ENCODE peak calls at places on chromosomes 4 and X, in five cellular contexts. G, Y, S, N and F are unnamed samples.

GRCh38 chrX:134236690-134237362 is at the start of gene CCDC160:
- DNase-seq in Y (peak), S (no peak), N (peak), G (no peak), F (peak)

GRCh38 chr4:76087007-76087769 is 12.7 kb downstream of the ART3 start:
- DNase-seq in S (no peak), N (peak), G (no peak), Y (peak), F (peak)

GRCh38 chrX:53481093-53481492 is 46.9 kb upstream of the HSD17B10 start:
- DNase-seq in Y (no peak), S (no peak), G (no peak), N (no peak), F (no peak)

GRCh38 chr4:153521995-153522799 is 56.0 kb downstream of the TMEM131L start:
- DNase-seq in N (no peak), G (no peak), Y (no peak), S (no peak), F (no peak)

GRCh38 chr4:5758741-5759140 is 47.7 kb downstream of the EVC start:
- DNase-seq in G (peak), N (peak), S (peak), Y (no peak), F (no peak)

GRCh38 chr4:25172964-25173917 is 13.0 kb upstream of the SEPSECS start:
- DNase-seq in Y (no peak), G (no peak), N (peak), S (peak), F (no peak)

GRCh38 chrX:14922437-14922836 is 49.2 kb downstream of the MOSPD2 start:
- DNase-seq in S (peak), G (no peak), N (peak), Y (no peak), F (no peak)

GRCh38 chr4:125726121-125726520 is 411.4 kb downstream of the FAT4 start:
- DNase-seq in N (no peak), Y (no peak), G (no peak), S (no peak), F (no peak)

GRCh38 chrX:133045986-133046385 is 50.9 kb downstream of the USP26 start:
- DNase-seq in G (no peak), N (peak), S (no peak), Y (no peak), F (no peak)

GRCh38 chr4:86593726-86594558 is at the start of gene PTPN13:
- DNase-seq in G (peak), Y (peak), S (peak), N (peak), F (peak)

GRCh38 chrX:39891781-39892180 is 206.0 kb downstream of the BCOR start:
- DNase-seq in Y (no peak), N (no peak), G (no peak), S (no peak), F (no peak)

GRCh38 chrX:72094894-72095293 is 36.8 kb downstream of the RTL5 start:
- DNase-seq in Y (no peak), S (no peak), N (peak), G (peak), F (no peak)

GRCh38 chr4:142719854-142720541 is 126.1 kb downstream of the INPP4B start:
- DNase-seq in N (peak), S (no peak), G (no peak), Y (no peak), F (no peak)
- TF ChIP-seq CTCF in N (peak), S (peak), G (no peak), Y (peak), F (peak)

GRCh38 chr4:38069271-38069760 is 109.1 kb downstream of the PTTG2 start:
- DNase-seq in Y (no peak), G (peak), N (peak), S (no peak), F (peak)
- TF ChIP-seq CTCF in Y (no peak), G (no peak), N (peak), S (peak), F (peak)

GRCh38 chr4:100907465-100908454 is 389.9 kb upstream of the EMCN start:
- DNase-seq in G (no peak), N (peak), Y (no peak), S (no peak), F (no peak)
- TF ChIP-seq CTCF in G (no peak), N (peak), Y (peak), S (no peak), F (peak)

DNA sequence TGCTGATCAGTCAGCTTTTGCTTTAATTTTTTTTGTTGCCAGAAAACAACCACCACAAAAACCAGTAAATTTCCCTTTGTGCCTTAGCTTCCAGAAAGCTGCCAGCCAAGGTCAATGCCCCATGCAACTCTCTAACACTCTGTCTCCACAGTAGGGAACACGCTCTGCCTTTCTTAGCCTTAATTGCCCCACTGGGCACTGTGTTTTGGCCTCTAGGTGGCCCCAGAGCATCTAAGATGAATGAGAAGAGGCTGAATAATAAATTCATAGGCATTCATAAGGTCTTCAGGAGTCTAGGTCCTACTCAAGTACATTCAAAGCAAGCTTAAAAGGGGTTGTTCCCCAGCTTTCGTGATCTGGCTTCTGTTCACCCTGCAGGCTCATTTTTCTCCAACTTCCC is 57.7 kb upstream of the PASD1 start:
- DNase-seq in S (no peak), Y (no peak), N (peak), G (no peak), F (no peak)
- TF ChIP-seq CTCF in S (no peak), Y (peak), N (peak), G (no peak), F (peak)

DNA sequence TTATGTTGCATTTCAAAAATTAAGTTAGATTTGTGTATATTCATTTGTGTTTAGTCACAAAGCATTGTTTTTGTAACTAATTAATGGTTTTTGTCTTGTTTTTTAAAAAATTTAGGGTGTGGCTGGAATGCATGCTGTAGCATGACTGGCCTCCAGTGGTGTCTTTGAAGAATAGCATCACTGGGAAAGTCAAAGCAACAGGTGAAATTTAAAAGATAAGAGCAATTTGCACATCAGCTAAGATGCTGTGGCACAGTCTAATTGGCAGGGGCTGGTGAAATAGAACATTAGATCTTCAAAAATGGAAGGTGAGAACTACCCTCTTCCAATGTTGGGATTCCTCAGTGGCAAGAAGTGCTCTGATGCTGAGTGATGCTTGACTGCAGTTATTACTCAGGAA is 45.3 kb downstream of the ANK2 start:
- DNase-seq in N (peak), Y (no peak), G (no peak), S (peak), F (no peak)
- TF ChIP-seq CTCF in N (peak), Y (peak), G (no peak), S (peak), F (peak)

DNA sequence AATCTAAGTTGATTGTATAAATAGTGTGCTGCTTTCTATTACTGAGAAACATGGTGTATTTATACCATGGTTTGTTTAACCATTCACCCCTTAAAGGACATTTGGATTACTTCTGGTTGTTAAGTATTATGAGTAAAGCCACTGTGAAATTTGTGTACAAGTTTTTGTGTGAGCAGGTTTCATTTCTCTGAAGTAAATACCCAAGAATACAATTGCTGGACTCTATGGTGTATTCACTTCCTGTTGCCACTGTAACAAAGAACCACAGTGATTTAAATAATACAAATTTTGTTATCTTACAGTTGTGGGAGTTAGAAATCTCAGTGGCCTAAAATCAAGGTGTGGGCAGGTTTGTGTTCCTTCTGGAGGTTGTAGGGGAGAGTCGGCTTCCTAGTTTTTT is 869.6 kb downstream of the CCSER1 start:
- DNase-seq in N (no peak), Y (no peak), S (no peak), G (no peak), F (no peak)
- TF ChIP-seq CTCF in N (no peak), Y (no peak), S (no peak), G (no peak), F (no peak)

GRCh38 chrX:9995855-9996339 is 28.7 kb downstream of the CLDN34 start:
- DNase-seq in Y (peak), N (peak), S (no peak), G (peak), F (peak)
- TF ChIP-seq CTCF in Y (peak), N (peak), S (peak), G (no peak), F (peak)

GRCh38 chrX:20680998-20681397 is 414.3 kb upstream of the RPS6KA3 start:
- DNase-seq in Y (no peak), S (no peak), G (no peak), N (peak), F (no peak)
- TF ChIP-seq CTCF in Y (no peak), S (no peak), G (no peak), N (no peak), F (peak)

DNA sequence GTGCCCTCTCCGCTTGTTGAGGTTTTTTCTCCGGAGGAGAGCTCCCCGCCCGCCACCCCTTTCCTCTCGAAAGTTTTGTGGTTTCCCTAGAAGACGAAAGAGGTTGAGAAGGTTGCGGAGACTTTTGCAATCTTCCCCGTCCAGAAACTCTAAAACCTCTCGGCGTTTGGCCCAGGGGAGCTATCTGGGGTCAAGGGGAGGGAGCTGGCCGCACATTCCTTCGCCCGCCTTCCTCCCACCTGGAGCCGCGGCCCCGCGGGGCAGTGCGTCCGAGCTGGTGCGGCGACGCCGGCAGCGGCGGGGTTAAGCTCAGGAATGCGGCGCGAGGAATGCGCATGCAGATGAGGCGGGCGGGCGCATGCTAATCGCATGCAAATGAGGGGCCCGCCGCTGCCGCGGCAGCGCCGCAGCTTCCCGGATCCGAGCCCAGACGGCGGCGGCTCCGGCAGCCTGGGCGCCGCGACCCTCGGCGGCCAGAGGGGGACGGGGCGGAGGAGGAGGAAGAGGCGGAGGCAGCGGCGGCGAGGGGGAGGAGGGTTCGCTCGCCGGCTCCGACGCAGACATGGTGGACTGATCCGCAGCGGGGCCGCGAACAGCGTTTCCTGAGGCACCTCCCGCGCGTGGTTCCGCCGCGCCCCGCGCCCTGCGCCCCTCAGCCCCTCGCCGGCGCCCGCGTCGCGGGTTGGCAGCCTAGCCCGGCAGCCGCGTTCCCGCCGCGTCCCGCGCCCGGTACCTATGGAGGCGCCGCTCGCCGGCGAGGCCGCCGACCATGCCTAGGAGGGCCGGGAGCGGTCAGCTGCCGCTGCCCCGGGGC is at the start of gene WWC2:
- DNase-seq in Y (peak), G (peak), S (peak), N (peak), F (peak)
- TF ChIP-seq CTCF in Y (no peak), G (no peak), S (peak), N (no peak), F (no peak)